ENCODE peak calls at places on chromosomes 11 and 22, in four cellular contexts. One of them, this sample, is unnamed.

GRCh38 chr22:36243996-36244395 is 4.7 kb upstream of the APOL2 start:
- DNase-seq in Caco-2: no peak
- DNase-seq in HFFc6: no peak
- DNase-seq in brain microvascular endothelial cell: no peak
- DNase-seq in this sample: no peak

GRCh38 chr11:64095286-64095825 is 59.6 kb downstream of the FLRT1 start:
- DNase-seq in Caco-2: no peak
- DNase-seq in HFFc6: no peak
- DNase-seq in brain microvascular endothelial cell: no peak
- DNase-seq in this sample: no peak

GRCh38 chr11:120577041-120577440 is 65.5 kb downstream of the GRIK4 start:
- DNase-seq in Caco-2: no peak
- DNase-seq in HFFc6: no peak
- DNase-seq in brain microvascular endothelial cell: no peak
- DNase-seq in this sample: no peak

GRCh38 chr11:111601636-111601978 is 642 bp upstream of the SIK2 start:
- DNase-seq in Caco-2: no peak
- DNase-seq in HFFc6: no peak
- DNase-seq in brain microvascular endothelial cell: no peak
- DNase-seq in this sample: no peak

GRCh38 chr11:66951927-66952337 is 6.3 kb downstream of the PC start:
- DNase-seq in Caco-2: no peak
- DNase-seq in HFFc6: no peak
- DNase-seq in brain microvascular endothelial cell: no peak
- DNase-seq in this sample: no peak

GRCh38 chr11:74084796-74085541 is 76.1 kb upstream of the UCP3 start:
- DNase-seq in Caco-2: peak; percentile 58
- DNase-seq in HFFc6: peak; percentile 36
- DNase-seq in brain microvascular endothelial cell: no peak
- DNase-seq in this sample: no peak

GRCh38 chr22:19419464-19420178 is 11.9 kb downstream of the HIRA start:
- DNase-seq in Caco-2: no peak
- DNase-seq in HFFc6: no peak
- DNase-seq in brain microvascular endothelial cell: no peak
- DNase-seq in this sample: no peak

GRCh38 chr11:134529212-134530096 is 117.4 kb upstream of the B3GAT1 start:
- DNase-seq in Caco-2: no peak
- DNase-seq in HFFc6: no peak
- DNase-seq in brain microvascular endothelial cell: no peak
- DNase-seq in this sample: no peak

GRCh38 chr11:10930961-10931760 is 73.3 kb upstream of the ZBED5 start:
- DNase-seq in Caco-2: peak; percentile 88
- DNase-seq in HFFc6: peak; percentile 44
- DNase-seq in brain microvascular endothelial cell: peak; percentile 37
- DNase-seq in this sample: peak; percentile 57

GRCh38 chr22:38202437-38203089 is 769 bp downstream of the MAFF start:
- DNase-seq in Caco-2: peak; percentile 72
- DNase-seq in HFFc6: peak; percentile 70
- DNase-seq in brain microvascular endothelial cell: peak; percentile 85
- DNase-seq in this sample: peak; percentile 46

GRCh38 chr22:39815882-39816395 is 77.6 kb downstream of the ENTHD1 start:
- DNase-seq in Caco-2: no peak
- DNase-seq in HFFc6: no peak
- DNase-seq in brain microvascular endothelial cell: no peak
- DNase-seq in this sample: no peak

GRCh38 chr11:45285931-45286632 is at the start of gene SYT13:
- DNase-seq in Caco-2: peak; percentile 79
- DNase-seq in HFFc6: no peak
- DNase-seq in brain microvascular endothelial cell: no peak
- DNase-seq in this sample: no peak

GRCh38 chr11:32213223-32213622 is 122.3 kb downstream of the RCN1 start:
- DNase-seq in Caco-2: no peak
- DNase-seq in HFFc6: peak; percentile 78
- DNase-seq in brain microvascular endothelial cell: peak; percentile 59
- DNase-seq in this sample: no peak

GRCh38 chr11:8063319-8063718 is 17.7 kb upstream of the TUB start:
- DNase-seq in Caco-2: no peak
- DNase-seq in HFFc6: no peak
- DNase-seq in brain microvascular endothelial cell: no peak
- DNase-seq in this sample: no peak

GRCh38 chr11:134785660-134786284 is 373.7 kb upstream of the B3GAT1 start:
- DNase-seq in Caco-2: no peak
- DNase-seq in HFFc6: no peak
- DNase-seq in brain microvascular endothelial cell: peak; percentile 19
- DNase-seq in this sample: no peak

GRCh38 chr22:28600546-28601143 is 79.0 kb downstream of the TTC28 start:
- DNase-seq in Caco-2: peak; percentile 44
- DNase-seq in HFFc6: peak; percentile 68
- DNase-seq in brain microvascular endothelial cell: peak; percentile 28
- DNase-seq in this sample: peak; percentile 16

GRCh38 chr11:96155627-96156378 is 187.2 kb downstream of the MAML2 start:
- DNase-seq in Caco-2: peak; percentile 79
- DNase-seq in HFFc6: peak; percentile 98
- DNase-seq in brain microvascular endothelial cell: peak; percentile 99
- DNase-seq in this sample: peak; percentile 73
- TF ChIP-seq CTCF in Caco-2: peak; percentile 40
- TF ChIP-seq CTCF in HFFc6: peak; percentile 67
- TF ChIP-seq CTCF in brain microvascular endothelial cell: peak; percentile 58
- TF ChIP-seq CTCF in this sample: no peak

GRCh38 chr11:60172011-60172410 is 10.9 kb downstream of the MS4A6A start:
- DNase-seq in Caco-2: no peak
- DNase-seq in HFFc6: no peak
- DNase-seq in brain microvascular endothelial cell: no peak
- DNase-seq in this sample: no peak

GRCh38 chr11:60168306-60168705 is 14.6 kb downstream of the MS4A6A start:
- DNase-seq in Caco-2: no peak
- DNase-seq in HFFc6: no peak
- DNase-seq in brain microvascular endothelial cell: no peak
- DNase-seq in this sample: no peak

GRCh38 chr11:60165946-60166345 is 16.9 kb downstream of the MS4A6A start:
- DNase-seq in Caco-2: no peak
- DNase-seq in HFFc6: no peak
- DNase-seq in brain microvascular endothelial cell: no peak
- DNase-seq in this sample: no peak

GRCh38 chr11:60170566-60170965 is 12.3 kb downstream of the MS4A6A start:
- DNase-seq in Caco-2: no peak
- DNase-seq in HFFc6: no peak
- DNase-seq in brain microvascular endothelial cell: no peak
- DNase-seq in this sample: no peak

DNA sequence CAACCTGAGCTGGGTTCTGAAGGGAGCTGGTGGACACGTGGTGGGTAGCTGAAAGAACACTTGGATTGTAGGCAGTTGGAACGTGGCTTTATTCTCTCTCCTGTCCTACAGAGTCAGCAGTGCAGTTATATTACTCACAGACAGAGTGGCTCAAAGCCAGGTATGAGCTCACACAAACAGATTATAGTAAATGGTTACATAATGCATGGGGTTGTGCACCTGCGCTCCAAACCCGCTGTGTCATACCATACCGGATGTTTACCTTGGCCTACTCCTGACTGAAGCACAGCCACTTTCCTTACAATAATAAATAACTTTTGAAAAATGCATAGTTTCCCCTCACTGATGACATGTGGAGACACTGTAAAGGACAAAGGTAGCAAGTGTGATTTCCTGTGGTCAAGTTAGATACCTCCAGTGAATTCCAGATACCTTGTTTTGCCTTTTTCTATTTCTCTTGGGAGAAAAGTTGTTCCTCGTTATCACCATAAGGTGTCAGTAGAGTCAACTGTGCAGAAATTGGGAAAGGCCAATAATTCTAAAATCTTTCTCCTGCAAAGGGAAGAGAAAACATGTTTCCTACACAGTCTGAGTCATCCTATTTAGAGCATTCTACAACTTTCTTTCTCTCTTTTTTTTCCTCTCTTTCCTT is 13.5 kb downstream of the MS4A6A start:
- DNase-seq in Caco-2: peak; percentile 18
- DNase-seq in HFFc6: no peak
- DNase-seq in brain microvascular endothelial cell: peak; percentile 2
- DNase-seq in this sample: peak; percentile 53
- TF ChIP-seq CTCF in Caco-2: peak; percentile 34
- TF ChIP-seq CTCF in HFFc6: peak; percentile 50
- TF ChIP-seq CTCF in brain microvascular endothelial cell: peak; percentile 30
- TF ChIP-seq CTCF in this sample: peak; percentile 26

GRCh38 chr11:123166095-123166559 is 28.9 kb downstream of the CLMP start:
- DNase-seq in Caco-2: peak; percentile 84
- DNase-seq in HFFc6: peak; percentile 43
- DNase-seq in brain microvascular endothelial cell: peak; percentile 82
- DNase-seq in this sample: no peak
- TF ChIP-seq CTCF in Caco-2: peak; percentile 90
- TF ChIP-seq CTCF in HFFc6: peak; percentile 81
- TF ChIP-seq CTCF in brain microvascular endothelial cell: peak; percentile 92
- TF ChIP-seq CTCF in this sample: no peak

GRCh38 chr11:62592216-62592815 is 993 bp upstream of the TUT1 start:
- DNase-seq in Caco-2: no peak
- DNase-seq in HFFc6: no peak
- DNase-seq in brain microvascular endothelial cell: no peak
- DNase-seq in this sample: no peak

GRCh38 chr11:62595124-62595523 is 3.8 kb upstream of the TUT1 start:
- DNase-seq in Caco-2: no peak
- DNase-seq in HFFc6: no peak
- DNase-seq in brain microvascular endothelial cell: no peak
- DNase-seq in this sample: no peak

GRCh38 chr11:62591448-62592215 is at the start of gene TUT1:
- DNase-seq in Caco-2: peak; percentile 98
- DNase-seq in HFFc6: peak; percentile 99
- DNase-seq in brain microvascular endothelial cell: peak; percentile 98
- DNase-seq in this sample: peak; percentile 89

GRCh38 chr11:62592989-62593421 is 1.7 kb upstream of the TUT1 start:
- DNase-seq in Caco-2: no peak
- DNase-seq in HFFc6: no peak
- DNase-seq in brain microvascular endothelial cell: no peak
- DNase-seq in this sample: no peak

GRCh38 chr11:62593434-62594044 is 2.2 kb upstream of the TUT1 start:
- DNase-seq in Caco-2: peak; percentile 84
- DNase-seq in HFFc6: peak; percentile 59
- DNase-seq in brain microvascular endothelial cell: peak; percentile 70
- DNase-seq in this sample: peak; percentile 47
- TF ChIP-seq CTCF in Caco-2: peak; percentile 65
- TF ChIP-seq CTCF in HFFc6: peak; percentile 76
- TF ChIP-seq CTCF in brain microvascular endothelial cell: peak; percentile 80
- TF ChIP-seq CTCF in this sample: peak; percentile 68

GRCh38 chr11:119536801-119537200 is 113.8 kb upstream of the THY1 start:
- DNase-seq in Caco-2: no peak
- DNase-seq in HFFc6: no peak
- DNase-seq in brain microvascular endothelial cell: no peak
- DNase-seq in this sample: no peak
- TF ChIP-seq CTCF in Caco-2: no peak
- TF ChIP-seq CTCF in HFFc6: peak; percentile 25
- TF ChIP-seq CTCF in brain microvascular endothelial cell: peak; percentile 22
- TF ChIP-seq CTCF in this sample: no peak

GRCh38 chr11:130905512-130905911 is 10.8 kb downstream of the SNX19 start:
- DNase-seq in Caco-2: no peak
- DNase-seq in HFFc6: no peak
- DNase-seq in brain microvascular endothelial cell: no peak
- DNase-seq in this sample: no peak

GRCh38 chr11:130907229-130907628 is 9.1 kb downstream of the SNX19 start:
- DNase-seq in Caco-2: no peak
- DNase-seq in HFFc6: no peak
- DNase-seq in brain microvascular endothelial cell: no peak
- DNase-seq in this sample: no peak

GRCh38 chr11:130902380-130902779 is 13.9 kb downstream of the SNX19 start:
- DNase-seq in Caco-2: no peak
- DNase-seq in HFFc6: no peak
- DNase-seq in brain microvascular endothelial cell: no peak
- DNase-seq in this sample: no peak

GRCh38 chr11:130906616-130907015 is 9.7 kb downstream of the SNX19 start:
- DNase-seq in Caco-2: no peak
- DNase-seq in HFFc6: no peak
- DNase-seq in brain microvascular endothelial cell: no peak
- DNase-seq in this sample: no peak

DNA sequence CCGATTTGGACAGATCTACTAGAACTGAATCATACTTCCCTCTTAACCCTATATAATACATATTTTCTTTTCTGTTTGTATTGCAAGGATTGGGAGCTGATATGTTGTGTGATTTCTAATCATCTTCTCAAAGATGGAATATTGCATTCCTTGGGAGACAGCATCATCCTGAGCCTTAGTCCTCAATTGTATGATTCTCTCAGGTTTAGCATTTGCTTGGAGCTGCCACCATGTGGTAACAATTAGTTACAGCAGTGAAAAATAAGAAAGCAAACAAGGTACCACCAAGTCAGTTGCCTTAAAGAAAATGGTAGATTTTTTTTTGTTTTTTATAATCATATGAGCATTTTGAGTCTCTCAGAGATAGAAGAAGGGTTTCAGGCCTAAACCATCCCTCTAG is 11.9 kb downstream of the SNX19 start:
- DNase-seq in Caco-2: no peak
- DNase-seq in HFFc6: no peak
- DNase-seq in brain microvascular endothelial cell: no peak
- DNase-seq in this sample: peak; percentile 34
- TF ChIP-seq CTCF in Caco-2: peak; percentile 63
- TF ChIP-seq CTCF in HFFc6: peak; percentile 62
- TF ChIP-seq CTCF in brain microvascular endothelial cell: peak; percentile 44
- TF ChIP-seq CTCF in this sample: peak; percentile 40

GRCh38 chr22:22462813-22463567 is 45.6 kb downstream of the ZNF280B start:
- DNase-seq in Caco-2: no peak
- DNase-seq in HFFc6: no peak
- DNase-seq in brain microvascular endothelial cell: no peak
- DNase-seq in this sample: no peak
- TF ChIP-seq CTCF in Caco-2: no peak
- TF ChIP-seq CTCF in HFFc6: peak; percentile 55
- TF ChIP-seq CTCF in brain microvascular endothelial cell: peak; percentile 40
- TF ChIP-seq CTCF in this sample: no peak